ENCODE peak calls at places on chromosome 3, in six cellular contexts. W is HAP-1, Z is K562, U is fibroblast of lung, A is astrocyte, E is adrenal gland. O is an unnamed sample. For H3K4me1, the result is how much of the 10 kb centered on the place peaks cover.

GRCh38 chr3:17969985-17970568 is 227.6 kb upstream of the TBC1D5 start:
- DNase-seq in W (no peak), Z (no peak), U (no peak), A (no peak), E (no peak), O (no peak)

GRCh38 chr3:41274944-41275668 is 75.8 kb downstream of the CTNNB1 start:
- DNase-seq in W (no peak), Z (no peak), U (peak), A (peak), E (no peak), O (no peak)

GRCh38 chr3:171640520-171641412 is 169.5 kb downstream of the PLD1 start:
- DNase-seq in W (peak), Z (no peak), U (peak), A (peak), E (peak), O (peak)

GRCh38 chr3:64443553-64444331 is 218.5 kb upstream of the PRICKLE2 start:
- DNase-seq in W (no peak), Z (no peak), U (peak), A (peak), E (no peak), O (no peak)

GRCh38 chr3:59327324-59327939 is 277.6 kb upstream of the CFAP20DC start:
- DNase-seq in W (no peak), Z (no peak), U (no peak), A (peak), E (no peak), O (no peak)

GRCh38 chr3:130705501-130705900 is 41.1 kb downstream of the PIK3R4 start:
- DNase-seq in W (no peak), Z (no peak), U (no peak), A (no peak), E (no peak), O (no peak)

GRCh38 chr3:177279118-177279815 is 82.0 kb upstream of the TBL1XR1 start:
- DNase-seq in W (no peak), Z (no peak), U (no peak), A (peak), E (no peak), O (no peak)

GRCh38 chr3:11384074-11384473 is 111.9 kb downstream of the ATG7 start:
- DNase-seq in W (no peak), Z (no peak), U (peak), A (no peak), E (no peak), O (no peak)

GRCh38 chr3:9947025-9947995 is 4.9 kb downstream of the PRRT3 start:
- DNase-seq in W (no peak), Z (no peak), U (peak), A (peak), E (peak), O (no peak)

GRCh38 chr3:14139771-14140170 is 14.9 kb downstream of the TMEM43 start:
- DNase-seq in W (no peak), Z (no peak), U (peak), A (no peak), E (no peak), O (no peak)

GRCh38 chr3:51434746-51435323 is 43.8 kb downstream of the RBM15B start:
- DNase-seq in W (peak), Z (peak), U (peak), A (peak), E (peak), O (peak)

DNA sequence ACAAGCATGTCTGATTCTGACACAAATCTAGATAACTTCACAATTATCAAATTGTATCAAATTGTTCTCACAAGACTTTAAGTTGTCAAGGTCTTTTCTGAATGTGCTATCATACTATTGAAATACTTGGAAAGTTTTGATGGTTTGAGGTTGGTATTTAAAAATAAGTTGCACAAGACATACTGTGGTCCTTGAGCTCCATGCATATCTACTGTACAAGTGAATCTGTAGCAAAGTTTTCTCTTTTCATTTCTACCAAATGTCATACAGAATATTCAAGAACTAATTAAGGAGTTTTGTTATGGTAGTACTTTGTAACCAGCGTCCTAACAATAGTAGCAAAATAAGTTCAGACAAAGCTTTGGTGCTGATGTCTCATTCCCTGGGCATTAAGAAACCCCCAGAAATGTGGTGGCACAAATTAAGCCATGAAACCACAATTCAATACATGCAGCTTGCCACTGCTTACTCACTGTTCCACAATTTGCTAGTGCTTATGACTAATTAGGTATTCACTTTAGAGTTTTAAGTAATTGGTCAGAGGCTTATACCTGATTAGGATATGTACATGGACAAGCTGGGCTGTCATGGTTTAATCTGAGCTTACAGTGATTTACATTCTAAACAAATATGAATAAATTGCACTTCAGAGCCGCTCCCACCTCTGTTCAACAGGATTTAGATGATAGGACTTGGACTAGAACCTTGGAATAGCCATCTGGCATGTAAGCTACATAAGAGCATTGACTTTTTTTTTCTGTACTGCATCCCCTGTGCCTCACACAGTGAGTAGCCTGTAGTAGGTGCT is 8.8 kb downstream of the TBC1D23 start:
- DNase-seq in W (peak), Z (no peak), U (peak), A (peak), E (no peak), O (no peak)
- H3K4me1 ChIP-seq in W (half or more), Z (under half), U (under half), A (under half), E (under half), O (under half)

GRCh38 chr3:37559461-37559860 is 302.2 kb upstream of the CTDSPL start:
- DNase-seq in W (peak), Z (no peak), U (no peak), A (peak), E (peak), O (no peak)

GRCh38 chr3:37569991-37570390 is 291.7 kb upstream of the CTDSPL start:
- DNase-seq in W (no peak), Z (no peak), U (no peak), A (no peak), E (no peak), O (no peak)

GRCh38 chr3:37558580-37558979 is 303.1 kb upstream of the CTDSPL start:
- DNase-seq in W (no peak), Z (no peak), U (no peak), A (no peak), E (no peak), O (no peak)

GRCh38 chr3:37564518-37564917 is 297.2 kb upstream of the CTDSPL start:
- DNase-seq in W (no peak), Z (no peak), U (no peak), A (no peak), E (no peak), O (no peak)
- H3K4me3 ChIP-seq in W (no peak), Z (no peak), U (no peak), A (no peak), E (no peak), O (no peak)

DNA sequence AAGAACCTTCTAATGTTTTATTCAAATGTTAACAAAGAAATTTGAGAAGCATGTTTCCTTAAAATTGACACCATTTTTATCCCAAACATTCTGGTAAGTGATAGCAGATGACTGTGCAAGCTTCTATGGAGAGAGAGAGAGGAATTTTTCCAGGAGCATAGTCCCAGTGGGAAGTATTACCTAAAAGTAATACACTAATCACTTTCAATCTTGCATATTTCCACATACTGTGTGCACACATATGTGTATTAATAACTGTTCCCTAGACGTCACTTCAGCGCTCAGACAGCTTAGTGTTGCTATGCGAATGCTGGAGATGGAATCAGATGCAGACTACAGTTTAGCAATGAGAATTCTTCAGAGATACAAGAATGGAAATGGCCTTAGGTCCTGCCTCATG is 424.3 kb upstream of the TPRG1 start:
- DNase-seq in W (no peak), Z (no peak), U (no peak), A (no peak), E (no peak), O (no peak)
- H3K4me1 ChIP-seq in W (under half), Z (under half), U (under half), A (under half), E (under half), O (under half)

GRCh38 chr3:117074833-117075232 is 365.3 kb downstream of the TUSC7 start:
- DNase-seq in W (no peak), Z (no peak), U (peak), A (no peak), E (peak), O (no peak)
- H3K4me3 ChIP-seq in W (no peak), Z (no peak), U (no peak), A (no peak), E (no peak), O (no peak)

GRCh38 chr3:184234671-184235380 is 5.4 kb downstream of the VWA5B2 start:
- DNase-seq in W (no peak), Z (no peak), U (no peak), A (no peak), E (no peak), O (no peak)
- H3K4me1 ChIP-seq in W (under half), Z (under half), U (under half), A (under half), E (half or more), O (under half)

O was measured in NT2/D1.